ENCODE peak calls at places on chromosomes 7 and 10, in six cellular contexts. One of them, this sample, is unnamed.

GRCh38 chr7:47384755-47385475 is 197.0 kb downstream of the TNS3 start:
- DNase-seq in activated T-helper 1 cell treated with anti-CD3 and anti-CD28 coated beads, Interleukin-12 subunit alpha, Interleukin-12 subunit beta, Interleukin-2, Interleukin-4 antibody, amounts not matched to agents 30 ng/mL and 10 ng/mL and 1 ng/mL, durations not matched to agents 14 hours and 24 hours and 36 hours: no peak
- DNase-seq in activated T-cell treated with anti-CD3 and anti-CD28 coated beads for 24 hours: no peak
- DNase-seq in HT1080: no peak
- DNase-seq in GM03348: no peak
- DNase-seq in tibial artery: peak; percentile 53
- DNase-seq in this sample: no peak

GRCh38 chr7:43645699-43646226 is 62.9 kb downstream of the STK17A start:
- DNase-seq in tibial artery: no peak
- DNase-seq in HT1080: no peak
- DNase-seq in GM03348: no peak
- DNase-seq in activated T-helper 1 cell treated with anti-CD3 and anti-CD28 coated beads, Interleukin-12 subunit alpha, Interleukin-12 subunit beta, Interleukin-2, Interleukin-4 antibody, amounts not matched to agents 30 ng/mL and 10 ng/mL and 1 ng/mL, durations not matched to agents 14 hours and 24 hours and 36 hours: no peak
- DNase-seq in activated T-cell treated with anti-CD3 and anti-CD28 coated beads for 24 hours: no peak
- DNase-seq in this sample: no peak

GRCh38 chr7:149834601-149835000 is 3.6 kb upstream of the ZNF862 start:
- DNase-seq in HT1080: no peak
- DNase-seq in GM03348: no peak
- DNase-seq in activated T-helper 1 cell treated with anti-CD3 and anti-CD28 coated beads, Interleukin-12 subunit alpha, Interleukin-12 subunit beta, Interleukin-2, Interleukin-4 antibody, amounts not matched to agents 30 ng/mL and 10 ng/mL and 1 ng/mL, durations not matched to agents 14 hours and 24 hours and 36 hours: no peak
- DNase-seq in activated T-cell treated with anti-CD3 and anti-CD28 coated beads for 24 hours: no peak
- DNase-seq in tibial artery: no peak
- DNase-seq in this sample: no peak

GRCh38 chr7:54888067-54888735 is 129.2 kb upstream of the SEC61G start:
- DNase-seq in HT1080: no peak
- DNase-seq in activated T-cell treated with anti-CD3 and anti-CD28 coated beads for 24 hours: no peak
- DNase-seq in tibial artery: no peak
- DNase-seq in GM03348: peak; percentile 23
- DNase-seq in activated T-helper 1 cell treated with anti-CD3 and anti-CD28 coated beads, Interleukin-12 subunit alpha, Interleukin-12 subunit beta, Interleukin-2, Interleukin-4 antibody, amounts not matched to agents 30 ng/mL and 10 ng/mL and 1 ng/mL, durations not matched to agents 14 hours and 24 hours and 36 hours: no peak
- DNase-seq in this sample: no peak

GRCh38 chr10:17768957-17769356 is 17.0 kb downstream of the TMEM236 start:
- DNase-seq in activated T-cell treated with anti-CD3 and anti-CD28 coated beads for 24 hours: no peak
- DNase-seq in activated T-helper 1 cell treated with anti-CD3 and anti-CD28 coated beads, Interleukin-12 subunit alpha, Interleukin-12 subunit beta, Interleukin-2, Interleukin-4 antibody, amounts not matched to agents 30 ng/mL and 10 ng/mL and 1 ng/mL, durations not matched to agents 14 hours and 24 hours and 36 hours: no peak
- DNase-seq in HT1080: no peak
- DNase-seq in tibial artery: no peak
- DNase-seq in GM03348: no peak
- DNase-seq in this sample: no peak

GRCh38 chr7:114413741-114414140 is 874 bp upstream of the FOXP2 start:
- DNase-seq in tibial artery: no peak
- DNase-seq in activated T-cell treated with anti-CD3 and anti-CD28 coated beads for 24 hours: no peak
- DNase-seq in GM03348: no peak
- DNase-seq in activated T-helper 1 cell treated with anti-CD3 and anti-CD28 coated beads, Interleukin-12 subunit alpha, Interleukin-12 subunit beta, Interleukin-2, Interleukin-4 antibody, amounts not matched to agents 30 ng/mL and 10 ng/mL and 1 ng/mL, durations not matched to agents 14 hours and 24 hours and 36 hours: no peak
- DNase-seq in HT1080: no peak
- DNase-seq in this sample: no peak

GRCh38 chr7:47576031-47576908 is 5.6 kb downstream of the TNS3 start:
- DNase-seq in HT1080: no peak
- DNase-seq in activated T-helper 1 cell treated with anti-CD3 and anti-CD28 coated beads, Interleukin-12 subunit alpha, Interleukin-12 subunit beta, Interleukin-2, Interleukin-4 antibody, amounts not matched to agents 30 ng/mL and 10 ng/mL and 1 ng/mL, durations not matched to agents 14 hours and 24 hours and 36 hours: no peak
- DNase-seq in activated T-cell treated with anti-CD3 and anti-CD28 coated beads for 24 hours: no peak
- DNase-seq in tibial artery: peak; percentile 87
- DNase-seq in GM03348: peak; percentile 54
- DNase-seq in this sample: no peak

GRCh38 chr10:31321396-31321941 is 2.5 kb downstream of the ZEB1 start:
- DNase-seq in activated T-cell treated with anti-CD3 and anti-CD28 coated beads for 24 hours: peak; percentile 23
- DNase-seq in activated T-helper 1 cell treated with anti-CD3 and anti-CD28 coated beads, Interleukin-12 subunit alpha, Interleukin-12 subunit beta, Interleukin-2, Interleukin-4 antibody, amounts not matched to agents 30 ng/mL and 10 ng/mL and 1 ng/mL, durations not matched to agents 14 hours and 24 hours and 36 hours: peak; percentile 15
- DNase-seq in HT1080: no peak
- DNase-seq in tibial artery: no peak
- DNase-seq in GM03348: no peak
- DNase-seq in this sample: no peak

GRCh38 chr7:17446340-17446739 is 147.9 kb downstream of the AHR start:
- DNase-seq in HT1080: no peak
- DNase-seq in GM03348: no peak
- DNase-seq in activated T-cell treated with anti-CD3 and anti-CD28 coated beads for 24 hours: no peak
- DNase-seq in tibial artery: no peak
- DNase-seq in activated T-helper 1 cell treated with anti-CD3 and anti-CD28 coated beads, Interleukin-12 subunit alpha, Interleukin-12 subunit beta, Interleukin-2, Interleukin-4 antibody, amounts not matched to agents 30 ng/mL and 10 ng/mL and 1 ng/mL, durations not matched to agents 14 hours and 24 hours and 36 hours: no peak
- DNase-seq in this sample: no peak

GRCh38 chr10:127612-128432 is 7.4 kb upstream of the ZMYND11 start:
- DNase-seq in activated T-helper 1 cell treated with anti-CD3 and anti-CD28 coated beads, Interleukin-12 subunit alpha, Interleukin-12 subunit beta, Interleukin-2, Interleukin-4 antibody, amounts not matched to agents 30 ng/mL and 10 ng/mL and 1 ng/mL, durations not matched to agents 14 hours and 24 hours and 36 hours: no peak
- DNase-seq in tibial artery: no peak
- DNase-seq in HT1080: no peak
- DNase-seq in GM03348: no peak
- DNase-seq in activated T-cell treated with anti-CD3 and anti-CD28 coated beads for 24 hours: no peak
- DNase-seq in this sample: no peak

GRCh38 chr10:13790196-13790595 is 203.4 kb downstream of the PRPF18 start:
- DNase-seq in HT1080: no peak
- DNase-seq in tibial artery: no peak
- DNase-seq in GM03348: no peak
- DNase-seq in activated T-helper 1 cell treated with anti-CD3 and anti-CD28 coated beads, Interleukin-12 subunit alpha, Interleukin-12 subunit beta, Interleukin-2, Interleukin-4 antibody, amounts not matched to agents 30 ng/mL and 10 ng/mL and 1 ng/mL, durations not matched to agents 14 hours and 24 hours and 36 hours: no peak
- DNase-seq in activated T-cell treated with anti-CD3 and anti-CD28 coated beads for 24 hours: no peak
- DNase-seq in this sample: no peak

GRCh38 chr7:45578467-45578866 is 4.3 kb downstream of the ADCY1 start:
- DNase-seq in tibial artery: peak; percentile 20
- DNase-seq in GM03348: no peak
- DNase-seq in HT1080: no peak
- DNase-seq in activated T-cell treated with anti-CD3 and anti-CD28 coated beads for 24 hours: no peak
- DNase-seq in activated T-helper 1 cell treated with anti-CD3 and anti-CD28 coated beads, Interleukin-12 subunit alpha, Interleukin-12 subunit beta, Interleukin-2, Interleukin-4 antibody, amounts not matched to agents 30 ng/mL and 10 ng/mL and 1 ng/mL, durations not matched to agents 14 hours and 24 hours and 36 hours: no peak
- DNase-seq in this sample: no peak